ENCODE peak calls at places on chromosomes 6 and 20, in seven cellular contexts. E is body of pancreas; R is GM12865; O is sciatic nerve; A is H4; C is activated naive CD4-positive, alpha-beta T cell treated with Interleukin-2 at 50 U/mL for 16 hours; P is cortex of kidney. W is an unnamed sample.

GRCh38 chr20:6714202-6714800 is 53.2 kb upstream of the BMP2 start:
- DNase-seq in E (peak), C (no peak), P (no peak), O (no peak), A (no peak), R (no peak), W (no peak)

GRCh38 chr6:151962246-151962846 is 154.9 kb downstream of the ESR1 start:
- DNase-seq in R (peak), P (no peak), C (no peak), O (no peak), A (peak), E (no peak), W (no peak)

GRCh38 chr6:166438211-166438861 is 55.6 kb upstream of the MPC1 start:
- DNase-seq in E (no peak), A (no peak), O (no peak), R (no peak), P (no peak), C (no peak), W (no peak)

GRCh38 chr20:44596876-44597275 is 14.5 kb downstream of the PKIG start:
- DNase-seq in C (no peak), E (no peak), P (no peak), R (no peak), A (no peak), O (no peak), W (no peak)

GRCh38 chr20:61186771-61187170 is 65.3 kb upstream of the CDH4 start:
- DNase-seq in P (no peak), C (no peak), A (no peak), E (no peak), O (no peak), R (no peak), W (no peak)

GRCh38 chr6:5173862-5174643 is 86.7 kb downstream of the LYRM4 start:
- DNase-seq in C (peak), A (no peak), R (peak), P (no peak), E (no peak), O (no peak), W (no peak)

GRCh38 chr20:17895641-17896246 is 72.8 kb downstream of the SNX5 start:
- DNase-seq in O (peak), A (no peak), P (no peak), R (peak), E (no peak), C (peak), W (no peak)

GRCh38 chr6:22145294-22145693 is 151.5 kb downstream of the PRL start:
- DNase-seq in E (no peak), A (no peak), P (no peak), R (no peak), C (no peak), O (no peak), W (no peak)

GRCh38 chr6:131694832-131695426 is 6.3 kb downstream of the OR2A4 start:
- DNase-seq in A (peak), E (peak), P (no peak), C (peak), R (peak), O (peak), W (peak)

GRCh38 chr20:36773123-36773547 is 428 bp downstream of the DSN1 start:
- DNase-seq in C (no peak), A (no peak), E (no peak), O (no peak), P (no peak), R (no peak), W (peak)

GRCh38 chr6:151141685-151142084 is 98.1 kb upstream of the AKAP12 start:
- DNase-seq in R (no peak), O (no peak), A (peak), P (no peak), E (peak), C (no peak), W (no peak)

GRCh38 chr6:168903638-168904345 is 349.9 kb downstream of the THBS2 start:
- DNase-seq in E (no peak), O (no peak), A (no peak), C (no peak), P (no peak), R (no peak), W (no peak)

W was measured in SK-N-DZ.